ENCODE peak calls at places on chromosomes 12 and 14, in ten cellular contexts. One of them, this sample, is unnamed.

GRCh38 chr12:54304187-54304810 is 3.5 kb upstream of the NFE2 start:
- DNase-seq in thoracic aorta: no peak
- DNase-seq in fibroblast of mammary gland: no peak
- DNase-seq in lower leg skin: peak
- DNase-seq in epithelial cell of esophagus: peak
- DNase-seq in adrenal gland: peak
- DNase-seq in IMR-90: no peak
- DNase-seq in left ventricle myocardium inferior: peak
- DNase-seq in heart left ventricle: peak
- DNase-seq in A549: no peak
- DNase-seq in this sample: peak

GRCh38 chr14:71231521-71232393 is 324.5 kb downstream of the PCNX1 start:
- DNase-seq in thoracic aorta: no peak
- DNase-seq in fibroblast of mammary gland: no peak
- DNase-seq in lower leg skin: no peak
- DNase-seq in epithelial cell of esophagus: no peak
- DNase-seq in adrenal gland: no peak
- DNase-seq in IMR-90: no peak
- DNase-seq in left ventricle myocardium inferior: no peak
- DNase-seq in heart left ventricle: no peak
- DNase-seq in A549: no peak
- DNase-seq in this sample: no peak

GRCh38 chr14:24078146-24078545 is 6.8 kb downstream of the CPNE6 start:
- DNase-seq in thoracic aorta: no peak
- DNase-seq in fibroblast of mammary gland: no peak
- DNase-seq in lower leg skin: no peak
- DNase-seq in epithelial cell of esophagus: no peak
- DNase-seq in adrenal gland: no peak
- DNase-seq in IMR-90: no peak
- DNase-seq in left ventricle myocardium inferior: no peak
- DNase-seq in heart left ventricle: peak
- DNase-seq in A549: no peak
- DNase-seq in this sample: no peak

GRCh38 chr14:72444701-72445100 is 449.2 kb downstream of the DPF3 start:
- DNase-seq in thoracic aorta: no peak
- DNase-seq in fibroblast of mammary gland: peak
- DNase-seq in lower leg skin: no peak
- DNase-seq in epithelial cell of esophagus: peak
- DNase-seq in adrenal gland: no peak
- DNase-seq in IMR-90: peak
- DNase-seq in left ventricle myocardium inferior: no peak
- DNase-seq in heart left ventricle: no peak
- DNase-seq in A549: no peak
- DNase-seq in this sample: no peak

GRCh38 chr12:121976950-121977349 is 44.7 kb upstream of the BCL7A start:
- DNase-seq in thoracic aorta: no peak
- DNase-seq in fibroblast of mammary gland: no peak
- DNase-seq in lower leg skin: no peak
- DNase-seq in epithelial cell of esophagus: no peak
- DNase-seq in adrenal gland: no peak
- DNase-seq in IMR-90: no peak
- DNase-seq in left ventricle myocardium inferior: no peak
- DNase-seq in heart left ventricle: no peak
- DNase-seq in A549: no peak
- DNase-seq in this sample: no peak

GRCh38 chr14:27528328-27528727 is 930.5 kb upstream of the NOVA1 start:
- DNase-seq in thoracic aorta: no peak
- DNase-seq in fibroblast of mammary gland: peak
- DNase-seq in lower leg skin: no peak
- DNase-seq in epithelial cell of esophagus: peak
- DNase-seq in adrenal gland: no peak
- DNase-seq in IMR-90: no peak
- DNase-seq in left ventricle myocardium inferior: no peak
- DNase-seq in heart left ventricle: no peak
- DNase-seq in A549: peak
- DNase-seq in this sample: no peak

GRCh38 chr12:89405626-89406342 is 53.5 kb upstream of the DUSP6 start:
- DNase-seq in thoracic aorta: no peak
- DNase-seq in fibroblast of mammary gland: no peak
- DNase-seq in lower leg skin: no peak
- DNase-seq in epithelial cell of esophagus: no peak
- DNase-seq in adrenal gland: no peak
- DNase-seq in IMR-90: no peak
- DNase-seq in left ventricle myocardium inferior: no peak
- DNase-seq in heart left ventricle: no peak
- DNase-seq in A549: no peak
- DNase-seq in this sample: no peak

GRCh38 chr14:88565427-88565826 is 2.6 kb downstream of the ZC3H14 start:
- DNase-seq in thoracic aorta: no peak
- DNase-seq in fibroblast of mammary gland: no peak
- DNase-seq in lower leg skin: no peak
- DNase-seq in epithelial cell of esophagus: no peak
- DNase-seq in adrenal gland: no peak
- DNase-seq in IMR-90: no peak
- DNase-seq in left ventricle myocardium inferior: no peak
- DNase-seq in heart left ventricle: no peak
- DNase-seq in A549: no peak
- DNase-seq in this sample: no peak

GRCh38 chr12:53290661-53291060 is 4.7 kb upstream of the PFDN5 start:
- DNase-seq in thoracic aorta: no peak
- DNase-seq in fibroblast of mammary gland: peak
- DNase-seq in lower leg skin: no peak
- DNase-seq in epithelial cell of esophagus: no peak
- DNase-seq in adrenal gland: no peak
- DNase-seq in IMR-90: peak
- DNase-seq in left ventricle myocardium inferior: no peak
- DNase-seq in heart left ventricle: no peak
- DNase-seq in A549: no peak
- DNase-seq in this sample: no peak

GRCh38 chr12:113241191-113242017 is 20.1 kb downstream of the TPCN1 start:
- DNase-seq in thoracic aorta: no peak
- DNase-seq in fibroblast of mammary gland: peak
- DNase-seq in lower leg skin: no peak
- DNase-seq in epithelial cell of esophagus: peak
- DNase-seq in adrenal gland: no peak
- DNase-seq in IMR-90: peak
- DNase-seq in left ventricle myocardium inferior: no peak
- DNase-seq in heart left ventricle: peak
- DNase-seq in A549: no peak
- DNase-seq in this sample: no peak

DNA sequence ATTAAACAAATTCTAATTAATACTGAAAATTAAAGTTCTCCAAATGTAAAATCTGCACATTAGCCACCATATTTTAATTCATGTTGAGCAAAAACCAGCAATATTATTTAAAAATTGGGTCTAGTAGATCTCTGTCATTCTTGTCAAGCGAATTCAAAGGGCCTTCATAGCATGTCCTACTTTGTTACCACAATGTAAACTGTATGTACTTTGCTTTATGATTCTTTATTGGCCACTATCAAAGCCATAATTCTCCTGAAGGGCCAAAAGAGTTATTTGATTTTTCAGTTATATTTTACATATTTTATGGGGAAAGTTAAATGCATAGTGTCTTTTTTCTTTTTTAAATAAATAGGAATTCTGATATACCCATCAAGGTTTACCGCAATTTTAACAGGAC is 117.9 kb downstream of the RPS6KA5 start:
- DNase-seq in thoracic aorta: no peak
- DNase-seq in fibroblast of mammary gland: no peak
- DNase-seq in lower leg skin: no peak
- DNase-seq in epithelial cell of esophagus: no peak
- DNase-seq in adrenal gland: no peak
- DNase-seq in IMR-90: no peak
- DNase-seq in left ventricle myocardium inferior: no peak
- DNase-seq in heart left ventricle: no peak
- DNase-seq in A549: no peak
- DNase-seq in this sample: no peak
- TF ChIP-seq CTCF in thoracic aorta: no peak
- TF ChIP-seq CTCF in fibroblast of mammary gland: no peak
- TF ChIP-seq CTCF in lower leg skin: no peak
- TF ChIP-seq CTCF in epithelial cell of esophagus: no peak
- TF ChIP-seq CTCF in adrenal gland: no peak
- TF ChIP-seq CTCF in IMR-90: no peak
- TF ChIP-seq CTCF in left ventricle myocardium inferior: no peak
- TF ChIP-seq CTCF in heart left ventricle: no peak
- TF ChIP-seq CTCF in A549: no peak
- TF ChIP-seq CTCF in this sample: no peak

GRCh38 chr12:109387425-109388166 is 39.9 kb downstream of the MYO1H start:
- DNase-seq in thoracic aorta: no peak
- DNase-seq in fibroblast of mammary gland: peak
- DNase-seq in lower leg skin: peak
- DNase-seq in epithelial cell of esophagus: peak
- DNase-seq in adrenal gland: peak
- DNase-seq in IMR-90: peak
- DNase-seq in left ventricle myocardium inferior: no peak
- DNase-seq in heart left ventricle: no peak
- DNase-seq in A549: peak
- DNase-seq in this sample: no peak
- TF ChIP-seq CTCF in thoracic aorta: no peak
- TF ChIP-seq CTCF in fibroblast of mammary gland: peak
- TF ChIP-seq CTCF in lower leg skin: no peak
- TF ChIP-seq CTCF in epithelial cell of esophagus: peak
- TF ChIP-seq CTCF in adrenal gland: peak
- TF ChIP-seq CTCF in IMR-90: peak
- TF ChIP-seq CTCF in left ventricle myocardium inferior: peak
- TF ChIP-seq CTCF in heart left ventricle: peak
- TF ChIP-seq CTCF in A549: peak
- TF ChIP-seq CTCF in this sample: no peak

GRCh38 chr14:54722791-54723432 is 156.0 kb downstream of the SAMD4A start:
- DNase-seq in thoracic aorta: no peak
- DNase-seq in fibroblast of mammary gland: peak
- DNase-seq in lower leg skin: no peak
- DNase-seq in epithelial cell of esophagus: peak
- DNase-seq in adrenal gland: no peak
- DNase-seq in IMR-90: peak
- DNase-seq in left ventricle myocardium inferior: no peak
- DNase-seq in heart left ventricle: no peak
- DNase-seq in A549: peak
- DNase-seq in this sample: no peak
- TF ChIP-seq CTCF in thoracic aorta: peak
- TF ChIP-seq CTCF in fibroblast of mammary gland: peak
- TF ChIP-seq CTCF in lower leg skin: no peak
- TF ChIP-seq CTCF in epithelial cell of esophagus: peak
- TF ChIP-seq CTCF in adrenal gland: peak
- TF ChIP-seq CTCF in IMR-90: peak
- TF ChIP-seq CTCF in left ventricle myocardium inferior: peak
- TF ChIP-seq CTCF in heart left ventricle: peak
- TF ChIP-seq CTCF in A549: peak
- TF ChIP-seq CTCF in this sample: no peak

GRCh38 chr14:100141133-100141497 is 18.3 kb downstream of the DEGS2 start:
- DNase-seq in thoracic aorta: no peak
- DNase-seq in fibroblast of mammary gland: no peak
- DNase-seq in lower leg skin: no peak
- DNase-seq in epithelial cell of esophagus: no peak
- DNase-seq in adrenal gland: no peak
- DNase-seq in IMR-90: no peak
- DNase-seq in left ventricle myocardium inferior: no peak
- DNase-seq in heart left ventricle: no peak
- DNase-seq in A549: no peak
- DNase-seq in this sample: no peak

GRCh38 chr14:100138082-100138787 is 21.2 kb downstream of the DEGS2 start:
- DNase-seq in thoracic aorta: no peak
- DNase-seq in fibroblast of mammary gland: no peak
- DNase-seq in lower leg skin: no peak
- DNase-seq in epithelial cell of esophagus: no peak
- DNase-seq in adrenal gland: no peak
- DNase-seq in IMR-90: no peak
- DNase-seq in left ventricle myocardium inferior: no peak
- DNase-seq in heart left ventricle: no peak
- DNase-seq in A549: no peak
- DNase-seq in this sample: no peak

GRCh38 chr14:100142073-100143040 is 17.1 kb downstream of the DEGS2 start:
- DNase-seq in thoracic aorta: no peak
- DNase-seq in fibroblast of mammary gland: no peak
- DNase-seq in lower leg skin: no peak
- DNase-seq in epithelial cell of esophagus: no peak
- DNase-seq in adrenal gland: peak
- DNase-seq in IMR-90: no peak
- DNase-seq in left ventricle myocardium inferior: peak
- DNase-seq in heart left ventricle: no peak
- DNase-seq in A549: no peak
- DNase-seq in this sample: no peak

GRCh38 chr14:100138955-100139354 is 20.5 kb downstream of the DEGS2 start:
- DNase-seq in thoracic aorta: no peak
- DNase-seq in fibroblast of mammary gland: no peak
- DNase-seq in lower leg skin: no peak
- DNase-seq in epithelial cell of esophagus: no peak
- DNase-seq in adrenal gland: no peak
- DNase-seq in IMR-90: no peak
- DNase-seq in left ventricle myocardium inferior: no peak
- DNase-seq in heart left ventricle: no peak
- DNase-seq in A549: no peak
- DNase-seq in this sample: no peak

GRCh38 chr14:100140452-100141132 is 18.9 kb downstream of the DEGS2 start:
- DNase-seq in thoracic aorta: no peak
- DNase-seq in fibroblast of mammary gland: peak
- DNase-seq in lower leg skin: no peak
- DNase-seq in epithelial cell of esophagus: peak
- DNase-seq in adrenal gland: no peak
- DNase-seq in IMR-90: peak
- DNase-seq in left ventricle myocardium inferior: no peak
- DNase-seq in heart left ventricle: no peak
- DNase-seq in A549: no peak
- DNase-seq in this sample: no peak
- TF ChIP-seq CTCF in thoracic aorta: no peak
- TF ChIP-seq CTCF in fibroblast of mammary gland: no peak
- TF ChIP-seq CTCF in lower leg skin: no peak
- TF ChIP-seq CTCF in epithelial cell of esophagus: peak
- TF ChIP-seq CTCF in adrenal gland: no peak
- TF ChIP-seq CTCF in IMR-90: peak
- TF ChIP-seq CTCF in left ventricle myocardium inferior: no peak
- TF ChIP-seq CTCF in heart left ventricle: no peak
- TF ChIP-seq CTCF in A549: no peak
- TF ChIP-seq CTCF in this sample: no peak

This sample was measured in activated B cell treated with CpG ODN at 0.5 μM for 24 hours.